ENCODE peak calls at places on chromosomes 16 and 17, in five cellular contexts. S is activated naive CD8-positive, alpha-beta T cell treated with anti-CD3 and anti-CD28 coated beads, Interleukin-2, amount 50 U/mL, for 24 hours; F is GM10248; G is stimulated activated naive CD4-positive, alpha-beta T cell; D is activated CD4-positive, alpha-beta T cell treated with anti-CD3 and anti-CD28 coated beads, Interleukin-2, amount 50 U/mL, for 1 hour. C is an unnamed sample.

GRCh38 chr17:35449371-35449931 is 885 bp upstream of the SLFN13 start:
- DNase-seq in G (no peak), D (no peak), S (no peak), F (peak), C (peak)

GRCh38 chr17:67891481-67892119 is 66.3 kb downstream of the BPTF start:
- DNase-seq in G (no peak), F (no peak), S (no peak), D (no peak), C (no peak)

GRCh38 chr16:12239953-12240485 is 263.5 kb downstream of the SNX29 start:
- DNase-seq in D (no peak), G (no peak), F (no peak), S (no peak), C (no peak)

GRCh38 chr17:64385187-64386083 is 5.2 kb downstream of the PECAM1 start:
- DNase-seq in S (peak), D (no peak), G (no peak), F (peak), C (no peak)

GRCh38 chr17:83025636-83026280 is 53.7 kb upstream of the METRNL start:
- DNase-seq in D (no peak), G (no peak), S (no peak), F (no peak), C (no peak)

GRCh38 chr17:7587420-7587786 is 2.5 kb downstream of the SOX15 start:
- DNase-seq in F (no peak), S (no peak), G (no peak), D (no peak), C (no peak)

GRCh38 chr17:27471321-27472269 is 15.3 kb downstream of the KSR1 start:
- DNase-seq in D (peak), G (no peak), F (peak), S (peak), C (peak)

GRCh38 chr17:7803981-7804380 is 30.0 kb upstream of the KDM6B start:
- DNase-seq in D (no peak), G (no peak), S (no peak), F (no peak), C (no peak)

GRCh38 chr17:4733073-4733531 is 1.9 kb downstream of the MED11 start:
- DNase-seq in F (peak), G (no peak), S (no peak), D (no peak), C (no peak)

GRCh38 chr17:50884354-50885311 is 18.5 kb upstream of the TOB1 start:
- DNase-seq in G (no peak), D (no peak), F (no peak), S (no peak), C (no peak)

GRCh38 chr17:49691086-49691676 is 13.3 kb upstream of the SPOP start:
- DNase-seq in G (no peak), D (no peak), S (no peak), F (no peak), C (no peak)

GRCh38 chr17:75507712-75508111 is 7.6 kb downstream of the CASKIN2 start:
- DNase-seq in S (no peak), F (no peak), D (no peak), G (no peak), C (no peak)

GRCh38 chr17:28878981-28879380 is 18.6 kb downstream of the FLOT2 start:
- DNase-seq in F (peak), D (no peak), G (no peak), S (peak), C (no peak)

GRCh38 chr16:79876332-79876730 is 275.8 kb upstream of the MAF start:
- DNase-seq in D (no peak), G (no peak), S (no peak), F (peak), C (peak)

GRCh38 chr16:57999971-58000705 is at the start of gene ZNF319:
- DNase-seq in D (peak), G (no peak), S (peak), F (peak), C (no peak)

GRCh38 chr17:16442594-16443389 is 27.4 kb downstream of the TRPV2 start:
- DNase-seq in G (no peak), S (no peak), D (no peak), F (no peak), C (no peak)

GRCh38 chr16:3175157-3176153 is 12.5 kb upstream of the OR1F1 start:
- DNase-seq in G (no peak), S (peak), D (no peak), F (no peak), C (peak)

GRCh38 chr16:57846078-57846697 is 43.9 kb upstream of the KIFC3 start:
- DNase-seq in S (no peak), D (no peak), F (no peak), G (no peak), C (no peak)

GRCh38 chr17:61490540-61490975 is 38.3 kb downstream of the TBX4 start:
- DNase-seq in G (no peak), F (no peak), S (no peak), D (no peak), C (no peak)

GRCh38 chr17:78781339-78782304 is at the start of gene CYTH1:
- DNase-seq in D (peak), G (peak), F (no peak), S (peak), C (peak)

GRCh38 chr17:62781826-62782225 is 26.3 kb downstream of the MARCHF10 start:
- DNase-seq in D (no peak), F (no peak), G (no peak), S (no peak), C (no peak)

GRCh38 chr17:17545031-17545820 is 46.3 kb downstream of the PEMT start:
- DNase-seq in F (no peak), S (no peak), D (no peak), G (no peak), C (no peak)

GRCh38 chr17:63549289-63549945 is 860 bp upstream of the DCAF7 start:
- DNase-seq in F (no peak), D (no peak), G (no peak), S (no peak), C (no peak)

GRCh38 chr17:46892192-46892703 is 30.7 kb upstream of the GOSR2 start:
- DNase-seq in D (no peak), F (no peak), G (no peak), S (no peak), C (no peak)

GRCh38 chr16:89052824-89053724 is 40.6 kb upstream of the ACSF3 start:
- DNase-seq in S (no peak), F (no peak), G (no peak), D (no peak), C (no peak)

GRCh38 chr16:1839554-1839953 is 12.5 kb downstream of the FAHD1 start:
- DNase-seq in G (no peak), F (no peak), S (no peak), D (no peak), C (no peak)

GRCh38 chr16:54067317-54068065 is 219.1 kb downstream of the IRX3 start:
- DNase-seq in D (no peak), F (no peak), S (no peak), G (no peak), C (no peak)

GRCh38 chr17:50047488-50048126 is 8.3 kb upstream of the ITGA3 start:
- DNase-seq in S (peak), G (no peak), F (no peak), D (no peak), C (no peak)

GRCh38 chr17:82054351-82055022 is 2.8 kb downstream of the GPS1 start:
- DNase-seq in F (no peak), G (no peak), S (no peak), D (no peak), C (peak)

GRCh38 chr17:1455291-1455747 is 713 bp downstream of the CRK start:
- DNase-seq in D (peak), G (no peak), F (peak), S (peak), C (peak)

GRCh38 chr16:379183-379960 is 2.4 kb downstream of the PGAP6 start:
- DNase-seq in F (no peak), G (no peak), S (no peak), D (no peak), C (no peak)

GRCh38 chr16:85444879-85445778 is 168.0 kb upstream of the GSE1 start:
- DNase-seq in F (no peak), G (no peak), S (no peak), D (no peak), C (no peak)